ENCODE peak calls at places on chromosomes 7 and 10, in six cellular contexts. J is IMR-90, A is suprapubic skin, W is stomach, T is tibial nerve, R is esophagus squamous epithelium. G is an unnamed sample.

GRCh38 chr7:127628445-127628844 is 10.5 kb upstream of the PAX4 start:
- DNase-seq in J (no peak), A (no peak), W (no peak), T (no peak), R (no peak), G (no peak)

GRCh38 chr7:17722798-17723197 is 217.5 kb downstream of the SNX13 start:
- DNase-seq in J (no peak), A (no peak), W (no peak), T (no peak), R (no peak), G (no peak)

GRCh38 chr10:125026974-125027735 is 85.2 kb downstream of the ZRANB1 start:
- DNase-seq in J (no peak), A (no peak), W (no peak), T (no peak), R (no peak), G (no peak)

GRCh38 chr10:86727992-86728559 is 28.3 kb upstream of the BMPR1A start:
- DNase-seq in J (no peak), A (no peak), W (no peak), T (no peak), R (no peak), G (no peak)

GRCh38 chr7:877312-878232 is 1.2 kb downstream of the GET4 start:
- DNase-seq in J (no peak), A (no peak), W (peak; percentile 56), T (no peak), R (no peak), G (no peak)

GRCh38 chr7:138081868-138082267 is 5.6 kb downstream of the AKR1D1 start:
- DNase-seq in J (no peak), A (no peak), W (no peak), T (no peak), R (no peak), G (no peak)

GRCh38 chr7:151115836-151116418 is 29.7 kb downstream of the AGAP3 start:
- DNase-seq in J (no peak), A (no peak), W (peak; percentile 81), T (no peak), R (no peak), G (peak; percentile 73)

GRCh38 chr10:49647985-49648795 is 31.3 kb upstream of the C10orf53 start:
- DNase-seq in J (no peak), A (peak; percentile 31), W (peak; percentile 16), T (no peak), R (no peak), G (peak; percentile 76)

GRCh38 chr10:123685260-123685659 is 19.1 kb downstream of the GPR26 start:
- DNase-seq in J (no peak), A (no peak), W (no peak), T (no peak), R (no peak), G (no peak)

GRCh38 chr7:1241510-1242128 is 8.9 kb downstream of the UNCX start:
- DNase-seq in J (no peak), A (no peak), W (no peak), T (no peak), R (no peak), G (no peak)

GRCh38 chr7:139648617-139648932 is 125.1 kb downstream of the CLEC2L start:
- DNase-seq in J (no peak), A (no peak), W (no peak), T (no peak), R (no peak), G (no peak)

GRCh38 chr7:140397784-140398750 is at the start of gene SLC37A3:
- DNase-seq in J (peak; percentile 72), A (peak; percentile 87), W (peak; percentile 91), T (peak; percentile 81), R (peak; percentile 18), G (peak; percentile 96)

DNA sequence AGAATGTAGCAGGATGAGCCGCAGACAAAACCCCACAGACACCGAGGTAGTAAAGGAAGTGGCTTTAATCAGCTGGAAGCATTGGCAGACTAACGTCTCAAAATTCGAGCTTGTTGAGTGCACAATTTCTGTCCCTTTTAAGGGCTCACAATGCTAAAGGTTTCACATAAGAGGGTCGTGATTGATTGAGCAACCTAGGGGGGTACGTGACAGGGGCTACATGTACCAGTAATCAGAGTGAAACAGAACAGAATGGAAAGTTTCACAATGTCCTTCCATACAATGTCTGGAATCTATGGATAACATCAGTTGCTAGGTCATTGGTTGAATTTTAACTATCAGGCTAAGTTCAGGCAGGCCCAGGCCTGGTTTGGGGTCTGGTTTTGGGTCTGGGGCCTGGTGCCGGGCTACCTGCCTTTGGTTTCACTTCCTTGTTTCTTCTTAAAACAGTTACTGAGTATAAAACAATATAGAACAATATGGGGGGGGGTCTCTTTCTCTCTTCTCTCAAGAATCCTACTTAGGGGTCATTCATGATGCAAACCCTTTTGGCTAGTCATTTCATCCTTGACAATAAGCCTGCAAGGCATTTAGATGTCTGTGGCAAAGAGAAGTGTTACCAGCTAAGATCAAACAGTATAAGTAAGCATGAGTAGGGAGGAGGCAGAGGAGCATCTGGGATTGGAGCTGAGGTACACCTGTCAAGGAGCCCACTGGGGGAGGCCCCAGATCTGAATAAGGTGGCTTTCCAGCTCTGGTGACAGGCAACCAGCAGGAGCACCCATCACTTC is 364.1 kb downstream of the TNS3 start:
- DNase-seq in J (no peak), A (no peak), W (no peak), T (no peak), R (no peak), G (no peak)
- H3K4me3 ChIP-seq in J (no peak overlapping the region), A (no peak overlapping the region), W (no peak overlapping the region), T (no peak overlapping the region), R (no peak overlapping the region), G (no peak overlapping the region)

GRCh38 chr7:50976064-50976463 is 193.4 kb upstream of the GRB10 start:
- DNase-seq in J (no peak), A (no peak), W (no peak), T (no peak), R (no peak), G (no peak)

GRCh38 chr7:50973814-50974213 is 191.1 kb upstream of the GRB10 start:
- DNase-seq in J (no peak), A (no peak), W (no peak), T (no peak), R (no peak), G (no peak)

GRCh38 chr7:50974240-50974639 is 191.5 kb upstream of the GRB10 start:
- DNase-seq in J (no peak), A (no peak), W (no peak), T (no peak), R (no peak), G (no peak)

DNA sequence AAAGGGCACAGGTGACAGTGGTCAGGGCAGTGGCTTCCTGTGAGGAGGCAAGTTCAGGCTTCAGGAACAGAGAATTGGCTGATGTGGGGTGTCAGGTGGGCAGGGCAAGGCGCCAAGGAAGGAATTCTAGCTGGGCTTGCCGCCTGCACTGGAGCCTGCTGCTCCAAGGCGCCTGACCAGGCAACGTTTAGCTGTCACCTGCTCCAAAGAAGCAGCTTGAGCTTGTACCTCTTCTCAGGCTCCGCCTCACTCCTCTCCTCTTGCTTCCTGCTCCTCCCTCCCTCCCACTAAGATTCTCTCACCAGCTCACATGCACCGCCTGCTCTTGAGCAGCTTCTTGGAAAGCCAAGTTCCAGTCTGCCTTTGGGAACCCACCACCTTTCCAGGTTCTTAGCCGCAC is 187.4 kb upstream of the GRB10 start:
- DNase-seq in J (no peak), A (no peak), W (no peak), T (no peak), R (no peak), G (no peak)
- TF ChIP-seq POLR2A in J (no peak), A (no peak), W (no peak), T (no peak), R (no peak), G (no peak)

GRCh38 chr10:68151453-68151852 is 42.2 kb downstream of the MYPN start:
- DNase-seq in J (no peak), A (no peak), W (no peak), T (no peak), R (no peak), G (no peak)

GRCh38 chr10:68156373-68157185 is 47.3 kb downstream of the MYPN start:
- DNase-seq in J (peak; percentile 76), A (no peak), W (peak; percentile 73), T (peak; percentile 93), R (no peak), G (no peak)

GRCh38 chr10:68155615-68156205 is 46.4 kb downstream of the MYPN start:
- DNase-seq in J (peak; percentile 50), A (no peak), W (no peak), T (no peak), R (no peak), G (no peak)

GRCh38 chr10:68154211-68154497 is 44.9 kb downstream of the MYPN start:
- DNase-seq in J (peak; percentile 85), A (no peak), W (no peak), T (no peak), R (no peak), G (no peak)

DNA sequence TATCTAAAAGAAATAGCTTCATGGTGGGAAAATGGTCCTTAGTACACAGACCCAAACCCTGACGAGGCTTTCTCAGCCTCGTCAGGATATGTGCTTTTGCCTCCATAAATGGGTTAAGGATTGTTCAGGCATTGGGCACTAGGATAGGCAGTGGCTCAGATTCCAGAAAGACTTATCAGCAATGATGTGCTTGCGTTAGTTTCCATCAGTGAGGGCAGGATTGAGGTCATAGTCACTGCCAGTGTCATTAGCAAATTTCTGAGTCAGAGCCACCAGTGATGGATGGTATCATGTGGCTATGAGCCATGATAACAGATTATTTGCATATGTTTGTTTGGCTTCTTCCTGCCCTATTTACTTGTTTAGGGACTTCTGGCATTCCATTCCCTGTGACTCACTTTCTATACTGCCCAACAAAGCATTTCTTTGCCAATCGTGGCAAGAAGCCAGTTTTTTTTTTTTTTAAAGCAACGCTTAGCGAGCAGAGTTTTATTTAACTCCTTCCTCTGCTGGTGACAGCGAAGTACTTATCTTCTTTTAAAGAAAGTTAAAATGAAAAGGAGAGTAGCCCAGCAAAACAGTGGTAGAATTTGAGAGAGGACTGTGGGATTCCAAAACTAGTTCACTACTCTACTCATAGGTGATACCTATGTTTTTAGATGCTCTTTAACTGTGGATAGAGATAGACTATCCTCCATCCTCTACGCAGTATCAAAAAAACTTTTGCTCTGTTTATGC is 44.4 kb downstream of the MYPN start:
- DNase-seq in J (peak; percentile 99), A (no peak), W (peak; percentile 32), T (no peak), R (no peak), G (no peak)
- TF ChIP-seq CTCF in J (no peak), A (no peak), W (no peak), T (no peak), R (no peak), G (no peak)

GRCh38 chr10:11611248-11612003 is at the start of gene USP6NL:
- DNase-seq in J (peak; percentile 74), A (peak; percentile 91), W (peak; percentile 93), T (peak; percentile 70), R (peak; percentile 25), G (peak; percentile 82)

GRCh38 chr10:11612004-11613001 is 853 bp upstream of the USP6NL start:
- DNase-seq in J (no peak), A (no peak), W (no peak), T (no peak), R (no peak), G (no peak)

GRCh38 chr10:11609492-11610093 is 1.9 kb downstream of the USP6NL start:
- DNase-seq in J (no peak), A (no peak), W (no peak), T (no peak), R (no peak), G (no peak)

GRCh38 chr10:11610151-11610854 is 1.1 kb downstream of the USP6NL start:
- DNase-seq in J (no peak), A (no peak), W (no peak), T (no peak), R (no peak), G (no peak)

DNA sequence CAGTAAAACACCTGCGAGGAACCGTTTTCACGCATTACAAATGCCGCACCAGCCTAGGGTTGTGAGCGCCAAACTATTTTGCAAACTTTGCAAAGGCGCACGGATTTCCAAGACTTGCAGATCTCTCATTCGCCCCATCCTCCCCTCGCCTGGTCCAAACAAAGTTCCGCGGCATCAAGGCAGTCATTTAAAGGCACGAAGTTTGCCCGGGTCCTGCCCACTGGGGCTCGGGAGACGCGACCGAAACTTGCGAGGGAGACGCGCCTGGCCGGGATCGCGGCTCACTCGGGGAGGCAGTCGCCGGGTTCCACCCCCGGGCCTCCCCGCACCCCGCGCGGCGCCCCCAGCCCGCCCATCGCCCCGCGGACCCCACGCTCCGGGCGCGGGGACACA is 599 bp downstream of the USP6NL start:
- DNase-seq in J (peak; percentile 37), A (peak; percentile 81), W (no peak), T (peak; percentile 30), R (no peak), G (peak; percentile 21)
- H3K4me3 ChIP-seq in J (peak overlapping the region; percentile 87), A (peak overlapping the region; percentile 99), W (peak overlapping the region; percentile 82), T (peak overlapping the region; percentile 81), R (peak overlapping the region; percentile 87), G (peak overlapping the region; percentile 92)

G was measured in lower leg skin.